ENCODE peak calls at places on chromosomes 7 and 10, in four cellular contexts. One of them, this sample, is unnamed.

GRCh38 chr7:130113887-130114286 is 43.6 kb downstream of the KLHDC10 start:
- DNase-seq in hepatocyte: peak; percentile 40
- DNase-seq in transverse colon: no peak
- DNase-seq in progenitor cell of endocrine pancreas: no peak
- DNase-seq in this sample: no peak

GRCh38 chr7:136278057-136278456 is 300.9 kb upstream of the MTPN start:
- DNase-seq in transverse colon: no peak
- DNase-seq in progenitor cell of endocrine pancreas: no peak
- DNase-seq in hepatocyte: no peak
- DNase-seq in this sample: no peak

GRCh38 chr10:96906864-96907263 is 74.8 kb downstream of the LCOR start:
- DNase-seq in transverse colon: no peak
- DNase-seq in hepatocyte: no peak
- DNase-seq in progenitor cell of endocrine pancreas: no peak
- DNase-seq in this sample: no peak

GRCh38 chr10:22429146-22429545 is 83.8 kb downstream of the SPAG6 start:
- DNase-seq in progenitor cell of endocrine pancreas: no peak
- DNase-seq in hepatocyte: no peak
- DNase-seq in transverse colon: no peak
- DNase-seq in this sample: no peak

GRCh38 chr7:150755473-150756099 is 18.4 kb downstream of the GIMAP5 start:
- DNase-seq in hepatocyte: no peak
- DNase-seq in progenitor cell of endocrine pancreas: no peak
- DNase-seq in transverse colon: no peak
- DNase-seq in this sample: no peak

GRCh38 chr10:64091889-64092288 is 570.7 kb downstream of the REEP3 start:
- DNase-seq in transverse colon: no peak
- DNase-seq in hepatocyte: peak; percentile 35
- DNase-seq in progenitor cell of endocrine pancreas: no peak
- DNase-seq in this sample: no peak

GRCh38 chr7:73560035-73560835 is 2.7 kb upstream of the BCL7B start:
- DNase-seq in progenitor cell of endocrine pancreas: no peak
- DNase-seq in hepatocyte: peak; percentile 47
- DNase-seq in transverse colon: no peak
- DNase-seq in this sample: no peak

GRCh38 chr10:114654829-114655575 is 3.1 kb downstream of the ABLIM1 start:
- DNase-seq in progenitor cell of endocrine pancreas: no peak
- DNase-seq in hepatocyte: peak; percentile 30
- DNase-seq in transverse colon: no peak
- DNase-seq in this sample: no peak

GRCh38 chr7:67105382-67105781 is 108.7 kb downstream of the TYW1 start:
- DNase-seq in transverse colon: no peak
- DNase-seq in progenitor cell of endocrine pancreas: no peak
- DNase-seq in hepatocyte: peak; percentile 16
- DNase-seq in this sample: no peak

GRCh38 chr10:77667426-77668324 is 30.1 kb upstream of the KCNMA1 start:
- DNase-seq in progenitor cell of endocrine pancreas: no peak
- DNase-seq in transverse colon: no peak
- DNase-seq in hepatocyte: no peak
- DNase-seq in this sample: no peak

GRCh38 chr10:86321568-86321967 is 45.0 kb downstream of the GRID1 start:
- DNase-seq in hepatocyte: no peak
- DNase-seq in transverse colon: no peak
- DNase-seq in progenitor cell of endocrine pancreas: no peak
- DNase-seq in this sample: no peak

GRCh38 chr10:20726381-20726780 is 170.7 kb downstream of the NEBL start:
- DNase-seq in progenitor cell of endocrine pancreas: no peak
- DNase-seq in hepatocyte: no peak
- DNase-seq in transverse colon: no peak
- DNase-seq in this sample: no peak

GRCh38 chr7:45292481-45292880 is 134.9 kb downstream of the RAMP3 start:
- DNase-seq in progenitor cell of endocrine pancreas: no peak
- DNase-seq in hepatocyte: no peak
- DNase-seq in transverse colon: no peak
- DNase-seq in this sample: no peak

GRCh38 chr10:103040424-103040823 is 122.3 kb downstream of the CNNM2 start:
- DNase-seq in hepatocyte: no peak
- DNase-seq in transverse colon: no peak
- DNase-seq in progenitor cell of endocrine pancreas: no peak
- DNase-seq in this sample: no peak

GRCh38 chr7:94067047-94067446 is 62.9 kb upstream of the BET1 start:
- DNase-seq in hepatocyte: no peak
- DNase-seq in transverse colon: no peak
- DNase-seq in progenitor cell of endocrine pancreas: no peak
- DNase-seq in this sample: no peak

GRCh38 chr10:95208702-95209391 is 14.8 kb downstream of the ACSM6 start:
- DNase-seq in hepatocyte: no peak
- DNase-seq in transverse colon: no peak
- DNase-seq in progenitor cell of endocrine pancreas: no peak
- DNase-seq in this sample: no peak
- TF ChIP-seq CTCF in hepatocyte: peak; percentile 42
- TF ChIP-seq CTCF in transverse colon: no peak
- TF ChIP-seq CTCF in progenitor cell of endocrine pancreas: peak; percentile 49
- TF ChIP-seq CTCF in this sample: peak; percentile 59

GRCh38 chr7:149067869-149068268 is 22.6 kb downstream of the ZNF786 start:
- DNase-seq in progenitor cell of endocrine pancreas: no peak
- DNase-seq in transverse colon: no peak
- DNase-seq in hepatocyte: no peak
- DNase-seq in this sample: no peak
- TF ChIP-seq CTCF in progenitor cell of endocrine pancreas: no peak
- TF ChIP-seq CTCF in transverse colon: no peak
- TF ChIP-seq CTCF in hepatocyte: no peak
- TF ChIP-seq CTCF in this sample: no peak

DNA sequence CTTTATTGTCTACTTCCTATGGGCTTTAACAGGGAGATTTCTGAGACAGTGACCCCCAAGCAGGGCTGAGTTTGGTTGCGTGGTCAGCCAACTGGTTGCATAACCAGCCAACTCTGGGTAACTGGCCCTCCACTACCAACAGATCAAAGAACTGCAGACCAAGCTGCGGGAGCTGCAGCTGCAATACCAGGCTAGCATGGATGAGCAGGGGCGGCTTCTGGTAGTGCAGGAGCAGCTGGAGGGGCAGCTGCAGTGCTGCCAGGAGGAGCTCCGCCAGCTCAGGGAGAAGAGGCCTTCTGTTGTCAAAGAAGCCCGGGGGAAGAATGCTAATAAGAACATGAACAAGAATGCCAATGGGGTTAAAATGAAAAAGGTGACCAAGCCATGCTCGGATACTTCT is 15.7 kb upstream of the FLNC start:
- DNase-seq in progenitor cell of endocrine pancreas: no peak
- DNase-seq in transverse colon: no peak
- DNase-seq in hepatocyte: no peak
- DNase-seq in this sample: no peak
- TF ChIP-seq CTCF in progenitor cell of endocrine pancreas: no peak
- TF ChIP-seq CTCF in transverse colon: no peak
- TF ChIP-seq CTCF in hepatocyte: no peak
- TF ChIP-seq CTCF in this sample: no peak

DNA sequence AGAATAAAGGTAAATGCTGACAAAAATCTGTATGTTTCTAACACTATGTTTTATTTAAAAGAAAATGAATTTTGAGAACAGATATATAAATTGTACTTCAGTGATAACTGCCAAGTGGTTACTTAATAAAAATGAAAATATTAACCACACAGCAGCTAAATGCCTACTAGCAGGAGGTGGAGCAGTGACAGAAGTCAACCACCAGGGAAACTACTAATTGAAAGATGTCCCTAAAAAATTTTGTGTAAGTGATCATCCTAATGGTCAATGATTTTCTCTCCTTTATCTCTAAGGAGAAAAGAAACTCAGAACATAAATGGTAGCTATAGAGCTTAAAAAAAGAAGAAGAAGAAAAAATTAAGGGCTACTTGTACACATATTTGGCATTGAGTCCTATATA is 22.9 kb downstream of the WNT16 start:
- DNase-seq in transverse colon: no peak
- DNase-seq in progenitor cell of endocrine pancreas: no peak
- DNase-seq in hepatocyte: no peak
- DNase-seq in this sample: no peak
- TF ChIP-seq CTCF in transverse colon: peak; percentile 16
- TF ChIP-seq CTCF in progenitor cell of endocrine pancreas: peak; percentile 28
- TF ChIP-seq CTCF in hepatocyte: no peak
- TF ChIP-seq CTCF in this sample: peak; percentile 53

GRCh38 chr7:100573691-100574361 is at the start of gene SAP25:
- DNase-seq in progenitor cell of endocrine pancreas: no peak
- DNase-seq in hepatocyte: no peak
- DNase-seq in transverse colon: no peak
- DNase-seq in this sample: no peak
- TF ChIP-seq CTCF in progenitor cell of endocrine pancreas: no peak
- TF ChIP-seq CTCF in hepatocyte: no peak
- TF ChIP-seq CTCF in transverse colon: no peak
- TF ChIP-seq CTCF in this sample: no peak

GRCh38 chr7:42946616-42946928 is 14.4 kb downstream of the MRPL32 start:
- DNase-seq in hepatocyte: no peak
- DNase-seq in transverse colon: no peak
- DNase-seq in progenitor cell of endocrine pancreas: no peak
- DNase-seq in this sample: no peak

GRCh38 chr7:42945821-42946615 is 13.8 kb downstream of the MRPL32 start:
- DNase-seq in progenitor cell of endocrine pancreas: no peak
- DNase-seq in transverse colon: no peak
- DNase-seq in hepatocyte: no peak
- DNase-seq in this sample: no peak

GRCh38 chr7:42939457-42940240 is 7.5 kb downstream of the MRPL32 start:
- DNase-seq in hepatocyte: no peak
- DNase-seq in progenitor cell of endocrine pancreas: no peak
- DNase-seq in transverse colon: no peak
- DNase-seq in this sample: no peak

GRCh38 chr7:42935861-42936260 is 3.7 kb downstream of the MRPL32 start:
- DNase-seq in progenitor cell of endocrine pancreas: no peak
- DNase-seq in transverse colon: no peak
- DNase-seq in hepatocyte: no peak
- DNase-seq in this sample: no peak

DNA sequence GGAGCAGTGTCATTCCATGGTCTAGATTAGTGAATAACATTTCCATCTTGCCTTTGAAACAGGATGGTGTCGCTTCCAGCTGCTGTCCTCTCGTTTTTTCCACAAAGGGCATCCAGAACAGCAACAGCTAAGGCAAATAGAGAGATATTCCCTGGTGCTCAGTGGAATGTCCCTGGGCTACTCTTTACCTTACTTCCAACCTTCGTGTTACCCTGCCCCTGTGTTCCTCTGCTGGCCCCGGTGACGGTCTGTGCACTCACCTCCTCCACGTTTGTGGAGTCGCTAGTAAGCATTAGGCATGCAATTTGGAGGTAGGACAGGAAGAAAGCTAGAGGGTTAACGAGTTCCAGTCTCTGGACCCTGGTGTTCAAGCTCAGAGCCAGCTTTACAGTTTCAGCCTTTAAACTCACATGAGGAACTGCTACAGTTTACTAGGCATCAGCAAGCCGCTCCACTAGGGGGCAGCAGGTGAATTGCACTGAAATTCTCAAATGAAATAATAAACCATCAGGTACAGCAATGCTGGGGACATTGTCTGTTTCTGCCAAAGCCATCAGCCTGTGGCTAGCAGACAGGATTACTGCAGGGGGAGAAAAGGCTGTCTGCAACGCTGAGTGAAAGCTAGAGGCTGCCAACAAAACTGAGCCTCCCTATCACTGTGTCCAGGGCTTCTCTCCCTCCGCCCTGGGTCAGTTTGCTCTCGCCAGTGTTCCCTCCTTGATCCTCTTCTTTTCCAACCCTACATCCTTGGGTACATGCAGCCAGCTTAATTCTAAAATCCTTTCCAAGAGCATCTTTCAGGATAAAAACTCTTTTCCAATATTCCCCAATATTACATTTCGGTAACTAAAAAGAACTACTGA is 9.0 kb downstream of the MRPL32 start:
- DNase-seq in hepatocyte: peak; percentile 92
- DNase-seq in transverse colon: peak; percentile 73
- DNase-seq in progenitor cell of endocrine pancreas: peak; percentile 72
- DNase-seq in this sample: peak; percentile 86
- TF ChIP-seq CTCF in hepatocyte: peak; percentile 93
- TF ChIP-seq CTCF in transverse colon: peak; percentile 85
- TF ChIP-seq CTCF in progenitor cell of endocrine pancreas: peak; percentile 94
- TF ChIP-seq CTCF in this sample: peak; percentile 92

DNA sequence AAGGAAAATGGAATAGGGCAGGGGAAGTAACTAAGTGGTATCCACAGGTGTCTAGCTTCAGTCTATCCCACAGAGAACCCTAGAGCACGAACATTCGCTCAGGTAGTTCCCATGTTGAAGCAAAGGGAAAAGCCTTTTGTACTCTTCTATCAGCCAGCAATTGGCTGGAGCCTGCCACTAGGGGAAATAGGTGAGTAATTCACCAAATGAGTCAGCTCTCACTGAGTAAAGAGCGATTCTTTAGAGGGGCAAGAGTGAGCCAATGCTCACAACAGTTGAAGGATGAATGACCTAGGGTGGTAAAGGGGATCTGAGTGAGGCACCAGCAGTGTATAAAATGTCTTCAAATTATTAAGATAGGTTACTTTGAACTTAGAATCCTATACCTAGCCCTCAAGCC is 94.1 kb upstream of the ZNF800 start:
- DNase-seq in progenitor cell of endocrine pancreas: no peak
- DNase-seq in hepatocyte: no peak
- DNase-seq in transverse colon: no peak
- DNase-seq in this sample: no peak
- TF ChIP-seq CTCF in progenitor cell of endocrine pancreas: no peak
- TF ChIP-seq CTCF in hepatocyte: no peak
- TF ChIP-seq CTCF in transverse colon: no peak
- TF ChIP-seq CTCF in this sample: no peak

This sample was measured in neural crest cell.